ENCODE peak calls at places on chromosomes 5 and 9, in seven cellular contexts. G is CD8-positive, alpha-beta T cell; K is omental fat pad; M is endothelial cell of umbilical vein; J is psoas muscle; V is mammary epithelial cell; W is fibroblast of mammary gland. H is an unnamed sample.

GRCh38 chr9:77097335-77097734 is 77.9 kb downstream of the FOXB2 start:
- DNase-seq in G (no peak), K (no peak), M (no peak), J (no peak), V (no peak), W (no peak), H (no peak)

GRCh38 chr5:155406815-155407214 is 393.3 kb downstream of the KIF4B start:
- DNase-seq in G (no peak), K (no peak), M (no peak), J (no peak), V (no peak), W (no peak), H (no peak)

GRCh38 chr5:167346461-167346860 is 945.0 kb upstream of the WWC1 start:
- DNase-seq in G (no peak), K (no peak), M (no peak), J (no peak), V (no peak), W (no peak), H (no peak)

GRCh38 chr9:82021198-82021597 is 32.6 kb downstream of the SPATA31D1 start:
- DNase-seq in G (no peak), K (no peak), M (peak; percentile 13), J (peak; percentile 56), V (peak; percentile 99), W (peak; percentile 100), H (no peak)

GRCh38 chr9:362936-363335 is 148.3 kb downstream of the DOCK8 start:
- DNase-seq in G (no peak), K (no peak), M (no peak), J (no peak), V (no peak), W (no peak), H (no peak)

GRCh38 chr5:54742417-54742889 is 224.9 kb downstream of the SNX18 start:
- DNase-seq in G (no peak), K (no peak), M (peak; percentile 55), J (no peak), V (peak; percentile 76), W (peak; percentile 61), H (no peak)

GRCh38 chr5:56595561-56595960 is 219.8 kb upstream of the MAP3K1 start:
- DNase-seq in G (no peak), K (no peak), M (no peak), J (no peak), V (no peak), W (no peak), H (no peak)

GRCh38 chr5:145056805-145057204 is 778.3 kb downstream of the PRELID2 start:
- DNase-seq in G (no peak), K (no peak), M (peak; percentile 37), J (no peak), V (peak; percentile 3), W (peak; percentile 2), H (no peak)

GRCh38 chr5:170297589-170298462 is at the start of gene LCP2:
- DNase-seq in G (peak; percentile 42), K (no peak), M (no peak), J (no peak), V (peak; percentile 7), W (no peak), H (no peak)

GRCh38 chr5:54212331-54212730 is 98.0 kb downstream of the ARL15 start:
- DNase-seq in G (no peak), K (no peak), M (no peak), J (no peak), V (no peak), W (no peak), H (no peak)

GRCh38 chr5:63094730-63095129 is 516.1 kb downstream of the LRRC70 start:
- DNase-seq in G (no peak), K (no peak), M (no peak), J (no peak), V (no peak), W (no peak), H (no peak)

GRCh38 chr9:110048976-110049698 is 158.8 kb downstream of the C9orf152 start:
- DNase-seq in G (no peak), K (no peak), M (no peak), J (no peak), V (peak; percentile 24), W (no peak), H (peak; percentile 30)

GRCh38 chr5:39072915-39073758 is 1.1 kb downstream of the RICTOR start:
- DNase-seq in G (peak; percentile 47), K (no peak), M (peak; percentile 78), J (peak; percentile 57), V (peak; percentile 61), W (peak; percentile 42), H (no peak)

GRCh38 chr5:107582625-107583024 is 88.1 kb downstream of the EFNA5 start:
- DNase-seq in G (no peak), K (no peak), M (no peak), J (no peak), V (no peak), W (no peak), H (no peak)

GRCh38 chr9:111980398-111980797 is 83.8 kb downstream of the UGCG start:
- DNase-seq in G (no peak), K (no peak), M (no peak), J (no peak), V (no peak), W (no peak), H (no peak)

GRCh38 chr9:111983484-111983908 is 86.9 kb downstream of the UGCG start:
- DNase-seq in G (no peak), K (no peak), M (no peak), J (no peak), V (no peak), W (no peak), H (peak; percentile 44)

GRCh38 chr9:111978616-111979015 is 82.0 kb downstream of the UGCG start:
- DNase-seq in G (no peak), K (no peak), M (no peak), J (no peak), V (no peak), W (peak; percentile 25), H (no peak)

GRCh38 chr9:111975709-111976108 is 79.1 kb downstream of the UGCG start:
- DNase-seq in G (peak; percentile 8), K (no peak), M (no peak), J (no peak), V (no peak), W (no peak), H (no peak)

DNA sequence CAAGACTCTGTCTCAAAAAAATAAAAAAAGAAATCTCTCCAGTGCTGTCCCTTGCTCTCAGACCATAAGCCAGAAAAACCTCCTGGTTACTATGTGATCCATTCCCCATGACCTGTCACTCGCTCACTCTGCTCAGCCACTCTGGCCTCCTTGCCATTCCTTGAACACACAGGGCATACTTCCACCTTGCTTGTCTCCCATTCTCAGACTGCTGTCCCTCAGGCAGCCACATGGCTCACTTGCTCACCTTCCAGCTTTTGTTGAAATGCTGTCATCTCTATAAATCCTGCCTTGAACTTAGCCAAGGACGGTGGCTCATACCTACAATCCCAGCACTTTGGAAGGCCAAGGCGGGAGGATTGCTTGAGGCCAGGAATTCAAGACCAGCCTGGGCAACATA is 82.9 kb downstream of the UGCG start:
- DNase-seq in G (no peak), K (no peak), M (no peak), J (no peak), V (no peak), W (no peak), H (no peak)
- TF ChIP-seq CTCF in G (no peak), K (no peak), M (no peak), J (no peak), V (no peak), W (no peak), H (no peak)

GRCh38 chr9:108473209-108474112 is 382.3 kb downstream of the ACTL7B start:
- DNase-seq in G (no peak), K (no peak), M (peak; percentile 74), J (peak; percentile 77), V (peak; percentile 78), W (peak; percentile 91), H (no peak)

GRCh38 chr9:108475813-108476212 is 380.0 kb downstream of the ACTL7B start:
- DNase-seq in G (no peak), K (no peak), M (no peak), J (no peak), V (no peak), W (no peak), H (no peak)

GRCh38 chr9:108476574-108476973 is 379.2 kb downstream of the ACTL7B start:
- DNase-seq in G (no peak), K (no peak), M (no peak), J (no peak), V (no peak), W (peak; percentile 80), H (no peak)

GRCh38 chr9:108477538-108478006 is 378.2 kb downstream of the ACTL7B start:
- DNase-seq in G (no peak), K (no peak), M (peak; percentile 53), J (no peak), V (peak; percentile 78), W (peak; percentile 95), H (no peak)

DNA sequence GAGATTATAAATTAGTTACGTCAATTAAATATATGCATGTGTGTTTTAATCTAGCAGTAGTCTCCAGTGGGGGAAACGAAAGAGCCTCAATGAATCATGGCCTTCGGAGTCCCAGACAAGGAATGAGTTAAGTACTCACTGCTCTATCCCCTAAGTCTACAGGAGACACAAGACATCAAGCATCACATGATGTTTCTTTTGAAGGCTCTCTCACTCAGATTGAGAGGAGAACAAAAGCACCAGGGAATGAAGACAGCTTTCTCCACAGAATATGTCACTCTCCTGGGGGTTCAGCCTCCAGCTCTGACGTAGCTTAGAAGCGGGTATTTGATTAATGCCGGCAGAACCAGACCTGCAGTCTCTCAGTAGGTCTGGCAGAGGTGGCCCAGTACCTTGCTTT is 381.4 kb downstream of the ACTL7B start:
- DNase-seq in G (no peak), K (no peak), M (no peak), J (no peak), V (no peak), W (peak; percentile 71), H (no peak)
- TF ChIP-seq CTCF in G (no peak), K (no peak), M (no peak), J (no peak), V (no peak), W (no peak), H (no peak)

DNA sequence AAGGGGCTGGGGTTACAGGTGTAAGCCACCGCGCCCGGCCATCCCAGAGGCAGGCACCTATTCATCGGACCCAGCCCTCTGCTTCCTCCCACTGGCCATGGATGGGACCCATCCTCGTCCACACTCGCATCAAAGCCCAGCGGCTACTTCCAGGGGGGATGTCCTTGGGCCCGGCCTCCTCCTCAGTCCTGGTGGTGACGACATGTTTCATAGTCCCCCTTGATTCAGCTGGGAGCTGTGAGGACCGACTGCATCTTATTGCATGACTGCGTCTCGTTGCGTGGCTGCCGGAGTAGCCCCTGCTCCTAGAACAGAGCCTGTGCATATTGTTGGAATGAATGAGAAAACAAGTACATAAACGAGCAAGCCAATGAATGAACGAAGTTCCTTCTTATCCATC is 12.8 kb downstream of the NCS1 start:
- DNase-seq in G (no peak), K (no peak), M (no peak), J (no peak), V (no peak), W (no peak), H (no peak)
- TF ChIP-seq CTCF in G (no peak), K (no peak), M (no peak), J (no peak), V (no peak), W (no peak), H (no peak)

DNA sequence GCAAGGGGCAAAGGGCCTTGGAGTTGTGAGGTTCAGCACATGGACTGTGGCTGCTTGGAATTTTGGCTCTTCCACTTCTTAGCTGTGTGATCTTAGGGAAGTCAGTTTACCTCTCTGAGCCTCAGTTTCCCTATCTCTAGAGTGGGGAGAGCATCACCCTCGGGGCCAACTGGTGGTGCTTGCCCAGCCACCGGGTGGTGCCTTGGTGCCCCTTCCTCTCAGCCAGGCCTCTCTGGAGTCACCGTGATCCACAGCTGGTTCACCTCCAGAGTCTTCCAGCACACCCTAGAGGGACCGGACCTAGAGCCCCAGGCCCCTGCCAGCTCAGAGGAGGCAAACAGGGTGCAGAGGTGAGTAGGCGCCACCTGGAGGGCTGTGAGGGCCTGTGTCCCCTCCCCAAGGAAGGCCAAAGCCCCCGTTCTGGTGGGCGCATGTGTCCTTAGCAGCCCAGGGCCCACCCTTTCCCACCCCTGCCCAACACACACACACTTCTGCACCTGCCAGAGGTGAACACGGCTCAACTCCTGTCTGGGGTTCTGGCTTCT is 7.7 kb downstream of the ADGRD2 start:
- DNase-seq in G (no peak), K (no peak), M (no peak), J (no peak), V (no peak), W (no peak), H (no peak)
- TF ChIP-seq CTCF in G (no peak), K (no peak), M (no peak), J (no peak), V (no peak), W (no peak), H (no peak)

H was measured in activated B cell treated with CpG ODN at 0.5 μM for 24 hours.